ENCODE peak calls at places on chromosome 4, in six cellular contexts. M, J, R, T, W and V are unnamed samples. For H3K27me3, the result is how much of the 10 kb centered on the place peaks cover.

GRCh38 chr4:172898715-172899114 is 269.9 kb upstream of the GALNT7 start:
- DNase-seq in W (peak), M (no peak), R (no peak), J (no peak), T (no peak), V (no peak)

GRCh38 chr4:1558205-1558604 is 125.9 kb downstream of the FAM53A start:
- DNase-seq in T (no peak), J (no peak), R (no peak), M (no peak), W (no peak), V (no peak)

GRCh38 chr4:22574880-22575279 is 59.0 kb upstream of the ADGRA3 start:
- DNase-seq in R (no peak), T (no peak), M (no peak), J (no peak), W (no peak), V (no peak)

GRCh38 chr4:2411786-2412510 is 6.5 kb downstream of the ZFYVE28 start:
- DNase-seq in W (no peak), R (no peak), T (no peak), M (no peak), J (no peak), V (no peak)

GRCh38 chr4:38774181-38774580 is 8.6 kb downstream of the TLR10 start:
- DNase-seq in M (no peak), T (no peak), R (no peak), W (no peak), J (no peak), V (no peak)

GRCh38 chr4:4847011-4847410 is 12.5 kb upstream of the MSX1 start:
- DNase-seq in R (no peak), M (no peak), T (no peak), J (no peak), W (no peak), V (no peak)

GRCh38 chr4:21470531-21470930 is 478.0 kb downstream of the KCNIP4 start:
- DNase-seq in W (no peak), J (no peak), R (no peak), T (no peak), M (no peak), V (peak)

GRCh38 chr4:74423101-74423500 is 21.8 kb upstream of the AREG start:
- DNase-seq in R (peak), M (peak), J (no peak), T (no peak), W (no peak), V (no peak)

GRCh38 chr4:80213117-80213815 is 16.0 kb downstream of the PRDM8 start:
- DNase-seq in T (no peak), R (no peak), J (no peak), M (peak), W (no peak), V (no peak)

GRCh38 chr4:169131556-169132208 is 121.6 kb upstream of the CBR4 start:
- DNase-seq in R (no peak), M (no peak), J (no peak), W (no peak), T (no peak), V (no peak)

GRCh38 chr4:99960648-99961047 is 10.6 kb upstream of the H2AZ1 start:
- DNase-seq in M (no peak), W (no peak), R (no peak), J (no peak), T (no peak), V (no peak)

GRCh38 chr4:105714071-105714521 is 5.5 kb downstream of the GSTCD start:
- DNase-seq in T (no peak), W (no peak), M (no peak), R (no peak), J (no peak), V (no peak)

GRCh38 chr4:145843651-145844050 is 95.0 kb downstream of the ZNF827 start:
- DNase-seq in R (no peak), M (no peak), W (no peak), T (no peak), J (no peak), V (no peak)

GRCh38 chr4:160423879-160424451 is 1321.1 kb downstream of the RAPGEF2 start:
- DNase-seq in W (no peak), J (no peak), T (no peak), M (no peak), R (no peak), V (no peak)

GRCh38 chr4:110197421-110198398 is 705 bp downstream of the ELOVL6 start:
- DNase-seq in R (peak), W (no peak), M (peak), J (peak), T (peak), V (peak)

GRCh38 chr4:146458594-146458993 is 63.1 kb downstream of the SLC10A7 start:
- DNase-seq in R (no peak), T (no peak), W (no peak), J (no peak), M (no peak), V (no peak)

GRCh38 chr4:99868126-99868596 is 26.1 kb downstream of the LAMTOR3 start:
- DNase-seq in T (no peak), M (peak), J (no peak), R (no peak), W (no peak), V (no peak)

GRCh38 chr4:166174717-166175510 is 301.9 kb downstream of the TLL1 start:
- DNase-seq in R (no peak), W (no peak), J (no peak), T (no peak), M (no peak), V (no peak)

GRCh38 chr4:132123870-132124623 is 1025.0 kb upstream of the PCDH10 start:
- DNase-seq in R (no peak), M (peak), W (no peak), T (no peak), J (no peak), V (no peak)

GRCh38 chr4:106818764-106819163 is 217.3 kb downstream of the DKK2 start:
- DNase-seq in W (no peak), T (no peak), J (no peak), M (no peak), R (no peak), V (no peak)

GRCh38 chr4:25377572-25377882 is 464 bp downstream of the ANAPC4 start:
- DNase-seq in W (no peak), R (no peak), J (no peak), T (no peak), M (no peak), V (no peak)

GRCh38 chr4:25378130-25378743 is 1.2 kb downstream of the ANAPC4 start:
- DNase-seq in T (no peak), R (no peak), W (no peak), M (no peak), J (no peak), V (no peak)

GRCh38 chr4:25379591-25379990 is 2.5 kb downstream of the ANAPC4 start:
- DNase-seq in M (no peak), T (no peak), R (no peak), J (no peak), W (no peak), V (no peak)

DNA sequence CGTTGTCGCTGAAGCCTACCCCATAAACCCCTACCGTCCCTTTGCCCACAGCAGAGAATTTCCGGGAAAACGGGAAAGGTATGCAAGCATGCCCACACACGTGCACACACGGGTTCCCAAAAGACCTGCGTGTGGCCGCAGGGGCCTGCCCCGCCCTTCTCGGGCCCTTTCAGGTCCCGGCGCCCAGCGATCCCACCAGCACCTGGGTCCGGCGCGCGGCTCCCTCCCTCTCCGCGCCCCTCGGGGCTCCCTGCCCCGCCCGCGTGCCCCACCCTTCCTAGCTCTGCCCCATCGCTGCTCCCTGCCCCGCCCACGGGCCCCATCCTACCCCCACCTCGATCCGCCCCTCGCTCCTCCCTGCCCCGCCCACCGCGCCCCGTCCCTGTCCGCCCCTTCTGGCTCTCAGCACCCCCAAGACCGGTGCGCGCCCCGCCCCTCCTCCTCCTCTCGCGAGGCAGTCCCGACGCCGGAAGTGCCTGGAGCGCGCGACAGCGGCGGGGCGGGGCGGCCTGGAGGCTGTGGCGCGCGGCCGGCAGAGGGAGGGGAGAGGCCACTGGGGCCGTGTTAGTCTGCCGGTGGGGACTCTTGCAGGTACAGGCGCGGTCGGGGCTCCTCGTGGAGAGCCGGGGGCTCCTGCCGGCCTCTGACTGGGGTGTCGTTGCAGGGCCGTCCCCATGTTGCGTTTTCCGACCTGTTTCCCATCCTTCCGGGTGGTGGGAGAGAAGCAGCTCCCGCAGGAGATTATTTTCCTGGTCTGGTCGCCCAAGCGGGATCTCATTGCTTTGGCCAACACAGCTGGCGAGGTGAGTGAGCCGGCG is at the start of gene ANAPC4:
- DNase-seq in T (peak), R (peak), M (peak), J (peak), W (peak), V (peak)
- TF ChIP-seq POLR2A in T (peak), R (peak), M (no peak), J (peak), W (peak), V (peak)

GRCh38 chr4:186024637-186025320 is 44.2 kb upstream of the TLR3 start:
- DNase-seq in J (no peak), R (no peak), W (no peak), M (no peak), T (no peak), V (no peak)

GRCh38 chr4:186030795-186031194 is 38.2 kb upstream of the TLR3 start:
- DNase-seq in R (no peak), M (no peak), T (no peak), J (no peak), W (no peak), V (no peak)

GRCh38 chr4:186023975-186024374 is 45.0 kb upstream of the TLR3 start:
- DNase-seq in J (no peak), T (no peak), W (no peak), M (no peak), R (no peak), V (no peak)

GRCh38 chr4:186029731-186030421 is 39.1 kb upstream of the TLR3 start:
- DNase-seq in J (peak), R (peak), W (no peak), T (no peak), M (peak), V (peak)

GRCh38 chr4:186027405-186027804 is 41.6 kb upstream of the TLR3 start:
- DNase-seq in M (no peak), R (no peak), J (no peak), T (peak), W (no peak), V (no peak)
- H3K27ac ChIP-seq in M (no peak), R (peak), J (no peak), T (peak), W (no peak), V (no peak)

DNA sequence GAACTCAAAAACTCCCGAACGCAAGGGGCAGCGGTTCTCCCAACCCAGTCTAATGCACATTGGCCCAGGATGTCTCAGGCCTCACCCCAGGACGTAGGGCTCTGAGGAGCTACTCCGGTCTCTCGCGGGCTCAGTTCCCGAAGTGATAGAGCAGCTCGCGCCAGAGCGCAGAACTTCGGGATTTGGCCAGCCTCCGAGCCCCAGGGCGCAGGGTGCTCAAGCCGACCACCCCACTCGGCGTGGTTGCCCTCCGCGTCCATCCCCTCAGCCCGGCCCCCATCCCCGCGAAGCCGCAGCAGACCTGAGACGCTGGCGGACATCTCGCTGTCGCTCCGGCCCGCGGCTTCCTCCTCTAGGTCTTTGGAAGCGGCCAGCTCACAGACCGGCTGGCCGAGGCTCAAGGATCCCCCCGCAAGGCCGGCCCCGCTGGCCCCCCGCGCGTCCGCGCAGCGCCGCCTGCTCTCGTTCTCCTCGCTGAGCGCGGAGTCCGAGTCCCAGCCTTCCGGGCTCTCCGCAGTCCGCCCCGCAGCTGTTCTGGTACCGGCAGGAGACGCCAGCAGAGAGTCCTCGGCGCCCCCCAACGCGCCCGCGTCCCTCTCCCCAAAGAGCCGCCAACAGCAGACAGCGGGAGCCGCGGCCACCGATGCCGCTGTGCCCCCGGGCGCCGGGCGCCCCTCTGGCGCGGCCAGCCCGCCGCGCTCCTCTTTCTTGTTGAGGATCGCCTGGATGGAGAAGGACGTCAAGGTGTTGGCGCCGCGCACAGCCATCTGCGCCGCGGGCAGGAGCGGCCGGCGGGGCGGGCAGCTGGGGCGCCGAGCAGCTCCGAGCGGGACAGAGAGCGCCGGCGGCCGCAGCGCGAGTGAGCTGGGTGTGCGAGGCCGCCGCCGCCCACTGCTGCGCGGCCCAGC is at the start of gene NKX3-2:
- DNase-seq in T (no peak), J (no peak), W (no peak), M (peak), R (peak), V (no peak)
- H3K27me3 ChIP-seq in T (under half), J (half or more), W (under half), M (half or more), R (half or more), V (half or more)

DNA sequence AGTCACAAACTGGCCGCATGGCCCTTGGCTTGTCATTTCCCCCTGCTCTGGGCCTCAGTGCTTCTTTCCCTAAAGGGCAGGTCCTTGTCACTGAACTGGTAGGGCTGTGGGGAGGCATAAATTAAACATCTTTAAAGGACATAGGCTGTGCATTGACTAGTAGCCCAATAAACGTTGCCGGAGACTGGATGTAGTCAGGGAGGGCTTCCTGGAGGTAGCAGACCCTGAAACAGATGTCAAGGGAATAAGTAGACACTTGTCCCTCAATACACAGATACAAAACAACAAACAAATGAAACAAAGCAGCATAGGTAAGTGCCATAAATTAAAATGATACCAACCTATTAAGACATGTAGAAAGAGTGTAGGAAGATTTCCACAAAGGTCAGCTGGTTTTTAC is 71.8 kb upstream of the PSAPL1 start:
- DNase-seq in R (no peak), W (no peak), J (no peak), T (no peak), M (no peak), V (no peak)
- TF ChIP-seq POLR2A in R (no peak), W (no peak), J (no peak), T (no peak), M (no peak), V (no peak)

GRCh38 chr4:174119051-174119450 is 164.4 kb downstream of the FBXO8 start:
- DNase-seq in M (peak), J (no peak), T (no peak), W (no peak), R (no peak), V (no peak)

GRCh38 chr4:174118171-174118570 is 165.3 kb downstream of the FBXO8 start:
- DNase-seq in R (no peak), W (no peak), T (no peak), M (no peak), J (no peak), V (no peak)

GRCh38 chr4:174119818-174120217 is 163.6 kb downstream of the FBXO8 start:
- DNase-seq in M (no peak), R (no peak), T (no peak), W (no peak), J (no peak), V (no peak)

GRCh38 chr4:174122705-174123104 is 160.8 kb downstream of the FBXO8 start:
- DNase-seq in M (no peak), J (no peak), R (no peak), T (no peak), W (no peak), V (no peak)

DNA sequence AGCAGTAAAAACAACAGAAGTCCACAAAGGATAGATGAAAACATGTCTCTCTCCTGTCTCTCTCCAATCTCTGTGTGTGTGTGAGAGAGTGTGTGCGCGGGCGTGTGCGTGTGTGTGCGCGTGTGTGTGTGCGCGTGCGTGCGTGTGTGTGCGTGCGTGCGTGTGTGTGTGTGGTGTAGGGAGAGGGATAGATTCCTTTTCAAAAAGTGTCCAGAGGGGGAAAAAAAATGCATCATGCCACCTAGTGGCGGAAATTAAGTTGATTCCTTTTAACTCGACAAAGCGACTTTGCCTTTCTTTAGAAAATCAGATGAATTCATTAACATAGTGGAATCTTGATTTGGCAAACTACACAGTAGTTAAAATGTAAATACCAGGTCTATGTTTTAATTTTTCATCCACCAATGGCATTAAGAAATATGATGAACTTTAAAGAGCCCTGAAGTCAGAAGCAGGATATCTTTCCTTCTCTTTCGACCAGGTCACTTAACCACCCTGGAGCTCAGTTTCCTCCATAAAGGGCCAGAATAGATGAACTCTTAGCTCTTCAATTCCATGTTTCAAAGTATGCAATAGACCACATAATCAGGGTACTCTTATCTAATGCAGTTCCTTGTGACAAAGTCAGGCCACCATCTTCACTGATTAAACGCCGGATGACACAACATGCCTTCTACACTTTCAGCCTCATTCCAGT is 162.9 kb downstream of the FBXO8 start:
- DNase-seq in W (peak), J (peak), M (peak), R (peak), T (no peak), V (peak)
- H3K27ac ChIP-seq in W (no peak), J (no peak), M (no peak), R (peak), T (peak), V (no peak)

GRCh38 chr4:3744901-3745300 is 21.3 kb upstream of the ADRA2C start:
- DNase-seq in W (no peak), J (no peak), R (no peak), M (no peak), T (no peak), V (no peak)

GRCh38 chr4:3749081-3749480 is 17.1 kb upstream of the ADRA2C start:
- DNase-seq in M (no peak), J (no peak), T (no peak), W (no peak), R (no peak), V (no peak)

GRCh38 chr4:3746701-3747581 is 19.2 kb upstream of the ADRA2C start:
- DNase-seq in J (no peak), M (no peak), R (no peak), T (no peak), W (no peak), V (no peak)

GRCh38 chr4:3745886-3746656 is 20.1 kb upstream of the ADRA2C start:
- DNase-seq in R (no peak), J (no peak), W (no peak), M (no peak), T (no peak), V (no peak)

DNA sequence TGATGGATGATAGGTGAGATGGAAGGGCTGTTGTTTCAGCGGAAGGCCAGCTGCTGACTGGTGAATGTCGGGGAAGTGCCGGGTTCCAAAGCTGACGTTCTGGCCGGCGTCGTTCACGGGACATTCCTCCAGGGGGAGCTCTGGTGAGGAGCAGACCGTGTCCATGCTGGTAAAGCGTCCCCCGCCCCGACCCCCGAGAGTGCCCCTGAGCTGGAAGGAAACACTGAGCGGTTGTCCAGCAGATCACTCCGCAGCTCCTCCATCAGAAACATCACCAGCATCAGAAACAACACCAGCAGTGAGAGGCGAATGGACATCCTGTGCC is 18.6 kb upstream of the ADRA2C start:
- DNase-seq in R (no peak), J (no peak), M (no peak), T (no peak), W (no peak), V (no peak)
- H3K27me3 ChIP-seq in R (under half), J (under half), M (half or more), T (under half), W (under half), V (under half)

GRCh38 chr4:7904108-7904516 is 35.5 kb downstream of the AFAP1 start:
- DNase-seq in W (no peak), R (no peak), M (peak), T (no peak), J (no peak), V (no peak)
- TF ChIP-seq POLR2A in W (no peak), R (no peak), M (peak), T (no peak), J (no peak), V (no peak)

GRCh38 chr4:153468587-153468986 is 2.4 kb downstream of the TMEM131L start:
- DNase-seq in J (no peak), T (no peak), W (no peak), R (no peak), M (no peak), V (no peak)
- H3K27ac ChIP-seq in J (no peak), T (peak), W (no peak), R (no peak), M (no peak), V (no peak)